ENCODE peak calls at places on chromosome 2, in six cellular contexts. J is Peyer's patch, E is tibial artery, U is GM23338, G is ovary, I is colonic mucosa. X is an unnamed sample.
A peak's percentile ranks its signal among the peaks of the same experiment; 100 is the strongest.

GRCh38 chr2:42969231-42970150 is 177.1 kb upstream of the HAAO start:
- DNase-seq in J (no peak), E (peak; percentile 65), U (no peak), G (peak; percentile 36), I (no peak), X (no peak)

GRCh38 chr2:231965118-231965517 is 3.6 kb downstream of the DIS3L2 start:
- DNase-seq in J (no peak), E (no peak), U (peak; percentile 6), G (no peak), I (no peak), X (no peak)

GRCh38 chr2:183935005-183935404 is 663.3 kb upstream of the ZNF804A start:
- DNase-seq in J (no peak), E (no peak), U (no peak), G (no peak), I (no peak), X (no peak)

GRCh38 chr2:148244593-148245292 is 223.9 kb downstream of the MBD5 start:
- DNase-seq in J (no peak), E (no peak), U (no peak), G (no peak), I (no peak), X (no peak)

GRCh38 chr2:186751790-186752189 is 57.9 kb downstream of the FAM171B start:
- DNase-seq in J (no peak), E (no peak), U (no peak), G (no peak), I (no peak), X (no peak)

GRCh38 chr2:101188683-101189405 is 37.7 kb upstream of the TBC1D8 start:
- DNase-seq in J (no peak), E (no peak), U (peak; percentile 89), G (no peak), I (peak; percentile 68), X (no peak)

GRCh38 chr2:53455094-53455493 is 312.5 kb upstream of the CHAC2 start:
- DNase-seq in J (no peak), E (no peak), U (no peak), G (no peak), I (no peak), X (no peak)

GRCh38 chr2:56244911-56245530 is 61.2 kb downstream of the CCDC85A start:
- DNase-seq in J (no peak), E (no peak), U (no peak), G (no peak), I (peak; percentile 19), X (no peak)

GRCh38 chr2:1564506-1564905 is 151.2 kb downstream of the TPO start:
- DNase-seq in J (no peak), E (no peak), U (no peak), G (peak; percentile 5), I (no peak), X (no peak)

GRCh38 chr2:28713582-28714292 is 37.9 kb upstream of the PPP1CB start:
- DNase-seq in J (no peak), E (no peak), U (no peak), G (no peak), I (no peak), X (no peak)

GRCh38 chr2:42575458-42576064 is 7.1 kb downstream of the MTA3 start:
- DNase-seq in J (no peak), E (no peak), U (no peak), G (no peak), I (no peak), X (no peak)

GRCh38 chr2:199946836-199947235 is 8.5 kb downstream of the TYW5 start:
- DNase-seq in J (no peak), E (no peak), U (no peak), G (no peak), I (no peak), X (no peak)

GRCh38 chr2:188415754-188416083 is 124.0 kb downstream of the GULP1 start:
- DNase-seq in J (no peak), E (no peak), U (no peak), G (no peak), I (no peak), X (no peak)

DNA sequence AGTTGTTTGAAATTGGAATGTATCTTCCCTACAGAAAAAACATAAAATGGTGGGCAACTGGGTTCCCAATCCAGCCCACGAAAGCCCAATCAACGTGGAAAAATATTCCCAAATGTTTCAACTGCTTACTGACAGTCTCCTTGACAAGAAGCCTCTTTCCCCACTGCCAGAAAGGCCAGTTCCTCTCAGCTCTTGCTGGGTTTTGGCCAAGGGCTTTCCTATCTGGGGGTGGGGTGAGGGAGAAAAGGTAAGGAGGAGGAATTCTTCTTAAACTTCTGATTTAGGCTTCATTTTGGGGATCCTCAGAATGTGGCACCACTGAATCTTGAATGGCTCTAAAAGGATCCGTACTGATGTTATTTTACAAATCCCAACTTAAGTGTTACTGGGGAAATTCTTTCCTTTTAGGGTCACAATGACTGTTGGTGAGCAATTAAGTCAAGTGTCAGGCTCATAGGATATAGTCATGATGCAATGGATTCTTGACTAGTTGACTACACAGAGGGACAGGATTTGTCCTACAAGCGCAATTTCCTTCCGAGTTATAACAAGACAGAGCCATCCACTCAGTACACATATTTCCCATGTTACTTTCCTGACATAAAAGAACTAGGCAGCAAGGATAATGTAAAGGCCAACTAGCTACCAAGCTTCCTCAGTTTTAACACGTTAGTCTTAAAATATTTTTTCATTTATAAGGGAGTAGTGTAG is 73.6 kb downstream of the SPRED2 start:
- DNase-seq in J (no peak), E (no peak), U (no peak), G (no peak), I (no peak), X (no peak)
- H3K4me3 ChIP-seq in J (no peak overlapping the region), E (no peak overlapping the region), U (no peak overlapping the region), G (no peak overlapping the region), I (no peak overlapping the region), X (no peak overlapping the region)

DNA sequence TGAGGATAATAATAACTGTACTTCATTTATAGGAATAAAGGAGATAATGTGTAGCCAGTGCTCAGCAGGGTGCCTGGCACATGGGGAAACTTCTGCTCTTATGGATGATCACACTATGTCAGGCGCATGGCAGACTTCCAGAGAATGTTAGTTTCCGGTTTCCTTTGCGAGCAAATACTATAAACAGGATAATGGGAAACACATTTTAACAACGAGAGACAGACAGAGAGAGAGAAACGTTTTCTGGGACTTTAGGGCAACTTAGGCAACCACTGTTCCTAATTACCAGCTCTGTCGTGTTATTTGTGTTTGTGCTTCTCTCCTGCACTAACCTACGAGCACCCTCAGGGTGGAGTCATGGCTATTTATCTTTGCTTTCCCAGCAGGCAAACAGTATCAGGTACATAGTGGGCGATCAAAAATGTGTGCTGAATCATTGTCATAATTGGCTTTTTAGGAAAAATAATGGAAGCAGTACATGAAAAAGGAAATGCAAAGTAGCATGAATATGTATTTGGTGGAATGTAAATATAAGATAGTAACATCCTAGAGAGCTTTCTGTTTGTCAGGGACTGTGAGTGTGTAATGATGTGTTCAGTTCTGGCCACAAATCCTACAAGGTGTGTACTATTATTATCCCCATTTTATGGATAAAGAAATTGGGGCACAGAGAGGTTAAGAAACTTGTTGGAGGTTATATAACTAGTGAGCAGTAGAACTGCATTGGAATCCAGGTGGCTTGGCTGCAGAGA is 36.8 kb upstream of the IGFBP2 start:
- DNase-seq in J (no peak), E (no peak), U (no peak), G (no peak), I (no peak), X (no peak)
- TF ChIP-seq CTCF in J (no peak), E (no peak), U (no peak), G (no peak), I (no peak), X (no peak)

DNA sequence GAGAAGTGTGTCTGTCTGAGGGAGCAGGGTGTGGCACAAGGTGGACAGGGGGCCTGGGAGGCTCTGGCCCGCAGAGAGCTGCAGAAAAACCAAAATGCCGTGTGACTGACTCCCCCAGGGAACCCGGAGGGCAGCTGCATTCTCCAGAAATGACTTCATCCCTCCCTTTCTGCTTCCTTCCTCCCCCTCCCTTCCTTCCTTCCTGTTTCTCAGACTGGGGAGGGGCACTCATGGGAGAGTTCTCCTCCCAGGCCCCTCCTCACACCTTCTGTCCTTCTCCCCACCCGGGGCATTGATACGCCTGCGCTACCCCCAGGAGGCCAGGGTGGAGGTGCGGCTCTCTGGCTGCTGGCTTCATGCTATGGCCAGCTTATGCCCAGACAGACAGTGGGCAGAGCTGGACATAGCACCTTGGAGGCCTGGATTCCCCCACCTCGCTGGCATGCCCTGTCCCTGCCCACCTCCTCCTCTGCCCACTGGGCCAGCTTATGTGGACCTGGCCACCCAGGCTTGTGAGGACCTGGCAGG is 8.2 kb upstream of the GPR17 start:
- DNase-seq in J (no peak), E (no peak), U (peak; percentile 82), G (no peak), I (no peak), X (no peak)
- H3K4me3 ChIP-seq in J (no peak overlapping the region), E (no peak overlapping the region), U (no peak overlapping the region), G (no peak overlapping the region), I (no peak overlapping the region), X (no peak overlapping the region)

DNA sequence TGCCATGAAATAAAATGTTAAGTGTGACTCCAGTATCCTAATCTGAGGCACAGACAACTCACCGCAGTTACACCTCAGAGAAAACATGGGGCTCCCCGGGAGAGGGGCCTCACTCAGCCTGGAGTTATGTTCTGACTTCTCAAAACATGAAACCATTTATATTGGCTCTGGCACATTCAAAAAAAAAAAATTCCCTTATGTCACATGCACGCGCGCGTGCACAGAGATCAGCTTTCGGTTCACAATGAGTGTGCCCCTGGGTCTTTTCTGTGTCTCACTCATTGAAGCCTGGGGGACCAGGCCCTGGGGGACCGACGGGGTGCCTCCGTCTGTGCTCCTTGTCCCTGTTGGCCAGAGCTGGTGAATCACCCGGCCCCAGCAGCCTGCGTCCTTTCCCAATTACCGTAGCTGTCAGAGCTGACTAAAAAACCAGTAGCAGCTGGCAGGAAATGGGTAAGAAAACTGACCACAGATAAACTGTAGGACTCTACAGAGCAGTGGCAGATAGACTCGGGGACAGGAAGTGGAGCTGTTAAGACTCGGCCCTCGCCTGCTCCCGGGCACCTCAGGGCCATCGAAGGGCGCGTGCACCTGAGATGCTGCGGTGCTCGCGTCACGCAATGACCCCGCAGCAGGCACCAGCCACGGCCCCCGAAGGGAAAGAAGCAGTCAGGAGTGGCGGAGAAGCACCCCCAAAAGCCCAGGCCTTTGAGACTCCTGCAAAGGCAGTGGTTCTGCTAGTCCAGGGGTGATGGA is 138.3 kb upstream of the ID2 start:
- DNase-seq in J (peak; percentile 60), E (peak; percentile 90), U (no peak), G (no peak), I (peak; percentile 47), X (no peak)
- TF ChIP-seq CTCF in J (no peak), E (no peak), U (no peak), G (no peak), I (no peak), X (no peak)

DNA sequence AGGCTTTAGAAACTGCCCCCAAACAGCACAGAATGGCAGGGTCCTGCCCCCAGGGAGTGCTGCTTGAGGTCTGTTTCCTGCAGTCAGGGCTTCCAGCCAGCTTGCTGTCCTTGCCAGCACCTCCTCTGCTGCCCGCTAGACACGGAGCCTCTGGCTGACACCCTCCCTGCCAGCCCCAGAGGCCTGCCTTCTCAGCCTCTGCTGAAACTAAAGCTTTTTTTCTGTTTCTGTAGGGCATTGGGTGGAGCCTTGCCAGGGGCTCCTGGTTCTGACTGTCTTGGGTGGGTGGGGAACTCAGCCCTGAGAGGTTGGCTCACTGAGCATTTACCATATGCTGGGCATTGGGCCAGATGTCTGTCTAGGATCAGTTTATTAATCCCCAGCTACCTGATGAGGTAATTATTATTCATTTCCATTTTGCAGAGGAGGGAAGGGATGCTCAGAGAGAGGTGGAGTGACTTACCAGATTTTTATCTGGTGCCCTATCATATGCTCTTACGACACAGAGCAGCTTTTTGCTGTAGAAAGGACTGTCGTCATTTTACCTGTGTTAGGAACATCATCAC is 35.4 kb downstream of the INPP4A start:
- DNase-seq in J (no peak), E (peak; percentile 81), U (peak; percentile 30), G (peak; percentile 40), I (no peak), X (no peak)
- H3K4me3 ChIP-seq in J (no peak overlapping the region), E (no peak overlapping the region), U (no peak overlapping the region), G (no peak overlapping the region), I (no peak overlapping the region), X (no peak overlapping the region)

GRCh38 chr2:71277536-71278103 is 50.7 kb upstream of the PAIP2B start:
- DNase-seq in J (peak; percentile 22), E (peak; percentile 70), U (peak; percentile 82), G (no peak), I (peak; percentile 37), X (no peak)
- TF ChIP-seq CTCF in J (peak; percentile 18), E (peak; percentile 36), U (peak; percentile 57), G (no peak), I (no peak), X (peak; percentile 39)